ENCODE peak calls at places on chromosomes 11 and 22, in seven cellular contexts. K is A549, C is fibroblast of lung, D is neural progenitor cell, J is mammary epithelial cell, P is hepatocyte, I is OCI-LY7. Q is an unnamed sample.

GRCh38 chr11:118537409-118537980 is 6.5 kb downstream of the TMEM25 start:
- DNase-seq in K (no peak), C (no peak), D (no peak), J (no peak), P (no peak), I (no peak), Q (no peak)

GRCh38 chr11:120985718-120986569 is 38.0 kb upstream of the TBCEL start:
- DNase-seq in K (peak), C (peak), D (peak), J (peak), P (peak), I (no peak), Q (peak)

GRCh38 chr11:88231894-88232482 is 56.7 kb upstream of the RAB38 start:
- DNase-seq in K (peak), C (peak), D (peak), J (peak), P (peak), I (peak), Q (peak)

GRCh38 chr11:6531267-6531752 is 34.2 kb downstream of the DNHD1 start:
- DNase-seq in K (peak), C (peak), D (peak), J (peak), P (peak), I (peak), Q (peak)

GRCh38 chr22:34841321-34841901 is 224.5 kb upstream of the ISX start:
- DNase-seq in K (no peak), C (no peak), D (peak), J (no peak), P (no peak), I (no peak), Q (no peak)

GRCh38 chr22:44023404-44024287 is 456 bp upstream of the PARVB start:
- DNase-seq in K (peak), C (peak), D (peak), J (peak), P (peak), I (no peak), Q (peak)

GRCh38 chr11:134376150-134376921 is 35.7 kb downstream of the B3GAT1 start:
- DNase-seq in K (no peak), C (no peak), D (no peak), J (no peak), P (no peak), I (no peak), Q (no peak)

GRCh38 chr11:123740787-123741158 is 687 bp downstream of the ZNF202 start:
- DNase-seq in K (no peak), C (peak), D (no peak), J (peak), P (peak), I (no peak), Q (peak)

DNA sequence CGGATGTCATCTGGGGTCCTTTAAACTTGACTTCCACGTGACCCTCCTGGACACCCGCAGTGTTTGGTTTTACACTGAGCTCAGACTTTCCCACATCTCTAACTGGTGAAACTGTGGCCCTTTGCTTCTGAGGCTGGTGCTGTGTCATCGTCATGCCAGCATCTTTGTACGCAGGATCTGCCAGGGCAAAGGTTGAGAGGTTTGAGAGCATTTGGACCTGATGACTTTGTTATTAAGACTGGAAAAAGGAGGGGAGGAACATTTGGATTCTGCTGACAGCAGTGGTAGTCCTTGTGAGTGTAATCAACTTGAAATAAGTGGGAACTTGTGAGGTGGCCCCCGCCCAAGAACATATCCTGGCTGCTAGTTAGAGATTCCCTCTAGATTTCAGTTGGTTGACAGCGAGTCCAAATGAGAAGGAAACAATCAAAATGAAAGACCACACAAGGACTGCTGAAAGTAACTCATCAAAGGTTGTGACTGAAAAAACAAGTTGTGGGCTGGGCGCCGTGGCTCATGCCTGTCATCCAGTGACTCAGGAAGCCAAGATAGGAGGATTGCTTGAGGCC is 102.5 kb downstream of the KIAA1671 start:
- DNase-seq in K (no peak), C (no peak), D (no peak), J (no peak), P (no peak), I (no peak), Q (peak)
- H3K4me2 ChIP-seq in K (no peak), C (no peak), D (no peak), J (no peak), P (no peak), I (no peak), Q (no peak)

DNA sequence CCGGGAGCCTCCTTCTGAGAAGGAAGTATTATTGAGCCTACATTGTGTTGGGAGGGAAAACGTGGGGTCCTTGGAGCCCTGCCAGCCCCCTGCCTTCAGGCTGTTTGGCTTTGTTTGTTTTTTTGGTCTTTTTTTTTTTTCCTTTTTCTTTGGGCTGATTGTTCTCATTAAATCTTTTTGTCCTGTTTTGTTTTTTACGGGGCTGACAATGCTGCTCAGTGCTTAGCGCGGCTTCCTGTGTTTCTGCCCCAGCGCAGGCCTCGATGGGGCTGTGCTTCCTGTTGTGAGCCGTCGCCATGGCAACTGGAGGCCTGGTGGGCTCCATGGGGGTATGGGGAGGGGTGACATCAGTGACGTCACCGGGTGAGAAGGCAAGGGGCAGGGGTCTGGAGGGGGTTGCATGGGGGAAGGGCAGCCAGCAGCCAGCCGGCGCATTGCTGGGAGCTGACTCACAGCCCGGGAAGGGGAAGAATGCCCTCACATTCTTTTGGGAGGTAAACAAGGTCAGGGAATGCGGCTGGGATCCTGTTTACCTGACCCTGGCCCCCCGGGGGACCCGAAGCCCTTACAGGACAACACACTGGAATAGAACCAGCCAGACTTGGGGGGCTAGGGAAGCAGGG is 22.1 kb upstream of the CBX7 start:
- DNase-seq in K (peak), C (peak), D (peak), J (peak), P (peak), I (peak), Q (peak)
- H3K4me2 ChIP-seq in K (peak), C (peak), D (peak), J (peak), P (peak), I (peak), Q (peak)

GRCh38 chr11:65896009-65896999 is 3.9 kb downstream of the FOSL1 start:
- DNase-seq in K (no peak), C (no peak), D (no peak), J (no peak), P (no peak), I (no peak), Q (peak)
- H3K4me2 ChIP-seq in K (peak), C (peak), D (no peak), J (peak), P (no peak), I (no peak), Q (peak)

DNA sequence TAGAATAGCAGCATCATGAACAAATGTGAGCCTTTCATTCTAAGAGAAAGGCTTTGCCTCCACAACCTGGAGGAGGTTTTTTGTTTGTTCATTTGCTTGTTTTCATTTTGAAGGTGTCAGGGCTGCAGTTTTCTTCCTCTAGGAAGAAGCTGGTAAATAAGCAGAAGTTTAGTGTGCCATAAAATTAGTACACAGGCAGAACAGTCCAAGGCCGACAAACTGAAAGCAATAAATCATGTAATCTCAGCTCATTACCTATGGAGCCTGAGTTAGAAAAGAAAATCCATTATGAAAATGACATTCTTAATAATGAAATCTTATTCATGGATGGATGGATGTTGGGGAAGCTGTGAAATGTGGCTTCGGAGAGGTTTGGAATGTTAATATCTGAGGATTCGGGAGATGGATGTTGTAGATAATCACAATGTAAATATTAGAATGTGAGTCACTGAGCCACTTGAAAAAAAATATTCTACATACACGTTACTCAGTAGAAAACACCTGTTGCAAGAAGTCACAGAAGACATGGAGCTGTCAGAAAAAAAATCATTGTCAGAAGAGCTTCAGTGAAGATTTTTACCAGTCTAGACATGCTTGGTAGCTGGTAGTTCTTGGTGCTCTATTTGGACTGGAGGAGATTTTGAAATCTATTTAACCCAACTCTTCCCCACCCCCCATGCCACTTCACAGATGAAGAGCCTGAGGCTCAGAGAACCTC is 15.0 kb upstream of the ZDHHC13 start:
- DNase-seq in K (no peak), C (no peak), D (no peak), J (no peak), P (peak), I (no peak), Q (no peak)
- H3K4me2 ChIP-seq in K (peak), C (no peak), D (no peak), J (no peak), P (peak), I (no peak), Q (no peak)

GRCh38 chr11:61503135-61503770 is 5.3 kb upstream of the LRRC10B start:
- DNase-seq in K (no peak), C (no peak), D (no peak), J (no peak), P (no peak), I (no peak), Q (no peak)
- H3K4me2 ChIP-seq in K (no peak), C (no peak), D (no peak), J (no peak), P (no peak), I (no peak), Q (no peak)

GRCh38 chr11:67260406-67260805 is 5.9 kb upstream of the GRK2 start:
- DNase-seq in K (no peak), C (no peak), D (no peak), J (no peak), P (no peak), I (no peak), Q (no peak)
- H3K4me2 ChIP-seq in K (no peak), C (no peak), D (no peak), J (no peak), P (no peak), I (no peak), Q (no peak)

GRCh38 chr22:30290679-30291333 is 1.5 kb upstream of the CASTOR1 start:
- DNase-seq in K (no peak), C (peak), D (peak), J (peak), P (peak), I (peak), Q (peak)
- H3K4me2 ChIP-seq in K (peak), C (no peak), D (peak), J (no peak), P (peak), I (peak), Q (no peak)

GRCh38 chr11:112861356-112861755 is 99.9 kb upstream of the NCAM1 start:
- DNase-seq in K (no peak), C (no peak), D (no peak), J (no peak), P (no peak), I (no peak), Q (no peak)
- H3K4me2 ChIP-seq in K (no peak), C (no peak), D (no peak), J (no peak), P (no peak), I (no peak), Q (no peak)

GRCh38 chr11:12772324-12772723 is 98.1 kb downstream of the TEAD1 start:
- DNase-seq in K (no peak), C (no peak), D (no peak), J (no peak), P (no peak), I (no peak), Q (no peak)

GRCh38 chr11:12770435-12770834 is 96.2 kb downstream of the TEAD1 start:
- DNase-seq in K (no peak), C (no peak), D (no peak), J (no peak), P (no peak), I (no peak), Q (no peak)

GRCh38 chr11:12771875-12772274 is 97.7 kb downstream of the TEAD1 start:
- DNase-seq in K (no peak), C (no peak), D (no peak), J (peak), P (no peak), I (no peak), Q (peak)

GRCh38 chr11:12769834-12770345 is 95.7 kb downstream of the TEAD1 start:
- DNase-seq in K (peak), C (peak), D (no peak), J (peak), P (no peak), I (no peak), Q (peak)

GRCh38 chr11:12770966-12771597 is 96.9 kb downstream of the TEAD1 start:
- DNase-seq in K (no peak), C (no peak), D (no peak), J (peak), P (no peak), I (no peak), Q (no peak)
- H3K4me2 ChIP-seq in K (peak), C (no peak), D (no peak), J (peak), P (no peak), I (no peak), Q (peak)

DNA sequence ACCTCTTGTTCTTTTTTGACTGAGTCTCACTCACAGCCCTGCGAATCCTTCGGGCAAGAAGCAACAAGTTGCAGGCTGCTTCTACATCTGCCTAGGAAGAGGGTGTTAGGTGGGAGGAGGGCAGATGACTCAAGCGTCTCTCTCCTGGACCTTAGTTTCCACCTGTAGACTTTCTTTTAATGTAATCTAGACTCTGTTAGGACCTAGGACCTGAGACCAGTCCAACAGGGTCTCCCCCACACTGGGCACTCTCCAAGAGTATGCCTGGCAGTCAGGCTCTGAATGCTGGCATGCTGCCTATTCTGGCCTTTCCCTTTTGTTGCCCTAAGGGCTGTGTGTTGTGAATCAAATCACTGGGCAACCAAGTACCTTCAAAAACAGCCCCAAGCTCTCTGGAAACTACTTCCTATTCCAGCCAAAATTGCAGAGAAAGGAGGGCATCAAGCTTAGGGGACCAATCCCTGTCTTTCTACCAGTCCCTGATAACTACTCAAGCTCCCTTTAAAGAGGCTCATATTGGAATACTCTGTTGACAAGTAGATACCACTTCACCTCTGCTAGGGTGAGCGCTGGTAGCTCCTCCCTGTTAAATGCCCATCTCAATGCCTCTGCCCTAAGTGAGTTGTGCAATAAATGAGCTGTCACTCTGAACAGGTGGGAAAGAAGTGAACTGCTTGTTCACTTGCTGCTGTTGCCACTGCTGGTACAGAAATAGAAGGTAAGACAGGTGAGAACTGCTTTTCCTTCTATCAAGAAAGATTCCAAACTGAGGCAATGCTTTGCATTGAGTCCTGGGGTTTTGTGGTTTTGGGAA is at the start of gene BBOX1:
- DNase-seq in K (no peak), C (no peak), D (no peak), J (peak), P (no peak), I (peak), Q (no peak)
- H3K4me2 ChIP-seq in K (no peak), C (no peak), D (peak), J (peak), P (no peak), I (peak), Q (no peak)

Q was measured in GM23248.